ENCODE peak calls at places on chromosomes 7 and 10, in eight cellular contexts. U is heart right ventricle; W is IMR-90; S is astrocyte; K is CD8-positive, alpha-beta T cell; E is heart left ventricle; T is mucosa of descending colon; D is tibial nerve. Q is an unnamed sample.

GRCh38 chr7:83996879-83997278 is 197.7 kb downstream of the SEMA3A start:
- DNase-seq in U (no peak), W (peak; percentile 31), S (no peak), K (no peak), E (no peak), T (no peak), D (no peak), Q (no peak)

GRCh38 chr7:3461923-3462322 is 160.9 kb downstream of the SDK1 start:
- DNase-seq in U (no peak), W (no peak), S (no peak), K (peak; percentile 72), E (no peak), T (no peak), D (no peak), Q (no peak)

GRCh38 chr10:43042503-43043341 is 34.1 kb upstream of the RET start:
- DNase-seq in U (no peak), W (no peak), S (no peak), K (peak; percentile 40), E (no peak), T (no peak), D (peak; percentile 5), Q (no peak)

GRCh38 chr7:12297709-12298108 is 86.6 kb downstream of the TMEM106B start:
- DNase-seq in U (no peak), W (no peak), S (no peak), K (no peak), E (no peak), T (no peak), D (no peak), Q (no peak)

GRCh38 chr10:85696893-85697292 is 669.7 kb downstream of the GRID1 start:
- DNase-seq in U (no peak), W (no peak), S (no peak), K (no peak), E (no peak), T (no peak), D (no peak), Q (no peak)

GRCh38 chr10:45433716-45434469 is 59.9 kb downstream of the ALOX5 start:
- DNase-seq in U (no peak), W (no peak), S (no peak), K (peak; percentile 49), E (no peak), T (no peak), D (no peak), Q (no peak)

GRCh38 chr7:90111-91063 is 102.0 kb upstream of the FAM20C start:
- DNase-seq in U (no peak), W (peak; percentile 83), S (peak; percentile 49), K (no peak), E (no peak), T (no peak), D (no peak), Q (no peak)

GRCh38 chr7:152624218-152624617 is 51.7 kb downstream of the XRCC2 start:
- DNase-seq in U (no peak), W (no peak), S (no peak), K (no peak), E (no peak), T (no peak), D (no peak), Q (no peak)

GRCh38 chr7:4856336-4857056 is 5.3 kb downstream of the PAPOLB start:
- DNase-seq in U (no peak), W (no peak), S (no peak), K (no peak), E (no peak), T (no peak), D (no peak), Q (no peak)

GRCh38 chr10:12954866-12955265 is 46.6 kb downstream of the CCDC3 start:
- DNase-seq in U (no peak), W (no peak), S (no peak), K (no peak), E (no peak), T (no peak), D (no peak), Q (no peak)

GRCh38 chr7:30268666-30269065 is 15.7 kb upstream of the ZNRF2 start:
- DNase-seq in U (no peak), W (no peak), S (no peak), K (no peak), E (no peak), T (no peak), D (no peak), Q (no peak)

GRCh38 chr10:113872139-113873030 is 17.9 kb downstream of the NHLRC2 start:
- DNase-seq in U (no peak), W (no peak), S (no peak), K (no peak), E (no peak), T (no peak), D (no peak), Q (no peak)

GRCh38 chr7:101121996-101122932 is 4.6 kb upstream of the SERPINE1 start:
- DNase-seq in U (peak; percentile 87), W (peak; percentile 99), S (peak; percentile 99), K (no peak), E (peak; percentile 92), T (peak; percentile 54), D (peak; percentile 46), Q (peak; percentile 94)

GRCh38 chr10:37619336-37619735 is 238.1 kb downstream of the ZNF248 start:
- DNase-seq in U (no peak), W (no peak), S (no peak), K (no peak), E (no peak), T (no peak), D (no peak), Q (peak; percentile 89)

DNA sequence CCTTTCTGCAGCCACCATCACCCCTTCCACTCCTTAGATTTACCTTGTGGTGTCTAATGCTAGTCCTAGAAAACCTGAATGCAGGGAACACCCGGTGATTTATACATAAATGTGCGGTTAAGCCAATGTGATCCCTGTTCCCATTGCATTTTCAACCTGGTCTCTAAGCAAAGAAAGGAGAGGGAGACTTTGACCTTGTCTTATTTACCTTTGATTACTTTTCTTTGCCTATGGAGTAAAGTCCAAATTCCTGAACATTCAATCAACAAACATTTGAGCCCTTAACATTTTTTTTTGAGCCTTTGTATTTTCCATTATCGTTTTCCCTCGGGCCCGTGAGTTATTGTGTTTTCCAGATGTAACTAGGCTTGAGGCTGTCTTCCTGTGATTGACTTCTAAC is 233.9 kb downstream of the ZNF248 start:
- DNase-seq in U (no peak), W (no peak), S (no peak), K (no peak), E (no peak), T (no peak), D (no peak), Q (no peak)
- H3K9me3 ChIP-seq in U (peaks cover 29% of the 10 kb centered on the region), W (peaks cover 8% of the 10 kb centered on the region), S (peaks cover 8% of the 10 kb centered on the region), K (no peaks in the 10 kb centered on the region), E (no peaks in the 10 kb centered on the region), T (peaks cover 57% of the 10 kb centered on the region), D (no peaks in the 10 kb centered on the region), Q (no peaks in the 10 kb centered on the region)

GRCh38 chr10:93456480-93456879 is 25.7 kb downstream of the MYOF start:
- DNase-seq in U (no peak), W (peak; percentile 36), S (no peak), K (no peak), E (no peak), T (no peak), D (no peak), Q (no peak)

GRCh38 chr10:93451244-93451947 is 30.7 kb downstream of the MYOF start:
- DNase-seq in U (no peak), W (no peak), S (no peak), K (no peak), E (no peak), T (no peak), D (no peak), Q (no peak)

GRCh38 chr10:93452143-93452542 is 30.0 kb downstream of the MYOF start:
- DNase-seq in U (no peak), W (no peak), S (no peak), K (no peak), E (no peak), T (no peak), D (no peak), Q (no peak)

GRCh38 chr10:93457511-93457910 is 24.6 kb downstream of the MYOF start:
- DNase-seq in U (no peak), W (no peak), S (no peak), K (no peak), E (no peak), T (no peak), D (no peak), Q (no peak)

GRCh38 chr10:93454146-93454545 is 28.0 kb downstream of the MYOF start:
- DNase-seq in U (no peak), W (no peak), S (no peak), K (no peak), E (no peak), T (no peak), D (no peak), Q (no peak)
- H3K36me3 ChIP-seq in U (no peaks in the 10 kb centered on the region), W (peaks cover 39% of the 10 kb centered on the region), S (peaks cover 46% of the 10 kb centered on the region), K (no peaks in the 10 kb centered on the region), E (no peaks in the 10 kb centered on the region), T (no peaks in the 10 kb centered on the region), D (peaks cover 32% of the 10 kb centered on the region), Q (peaks cover 75% of the 10 kb centered on the region)

GRCh38 chr7:157482011-157482410 is 145.2 kb downstream of the DNAJB6 start:
- DNase-seq in U (no peak), W (no peak), S (no peak), K (no peak), E (no peak), T (no peak), D (no peak), Q (no peak)
- H3K9me3 ChIP-seq in U (no peaks in the 10 kb centered on the region), W (peaks cover 22% of the 10 kb centered on the region), S (peaks cover 8% of the 10 kb centered on the region), K (no peaks in the 10 kb centered on the region), E (no peaks in the 10 kb centered on the region), T (no peaks in the 10 kb centered on the region), D (no peaks in the 10 kb centered on the region), Q (no peaks in the 10 kb centered on the region)

GRCh38 chr10:71828702-71829101 is 22.3 kb downstream of the PSAP start:
- DNase-seq in U (no peak), W (no peak), S (no peak), K (no peak), E (peak; percentile 20), T (no peak), D (no peak), Q (no peak)
- H3K36me3 ChIP-seq in U (peaks cover 6% of the 10 kb centered on the region), W (peaks cover 62% of the 10 kb centered on the region), S (peaks cover 62% of the 10 kb centered on the region), K (peaks cover 54% of the 10 kb centered on the region), E (peaks cover 42% of the 10 kb centered on the region), T (no peaks in the 10 kb centered on the region), D (peaks cover 95% of the 10 kb centered on the region), Q (peaks cover 87% of the 10 kb centered on the region)

DNA sequence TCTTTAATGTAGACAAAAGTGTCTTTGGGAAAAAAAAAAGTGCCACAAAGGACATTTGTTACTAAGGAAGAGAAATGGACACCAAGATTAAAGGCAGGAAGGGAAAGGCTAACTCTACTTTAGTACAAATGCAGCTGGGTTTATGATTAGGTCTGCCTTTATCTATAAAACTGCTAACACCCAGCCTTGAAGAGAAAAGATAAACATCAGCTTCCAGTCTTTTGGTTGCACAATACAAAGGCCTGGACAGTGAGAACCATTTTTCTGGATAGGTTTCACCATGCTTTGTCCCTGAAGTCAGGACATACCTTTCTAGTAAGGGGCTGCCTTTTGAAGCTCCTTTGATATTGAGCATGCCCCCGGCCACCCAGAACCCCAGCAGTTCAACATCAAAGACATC is 45.1 kb downstream of the ZNF248 start:
- DNase-seq in U (no peak), W (no peak), S (no peak), K (no peak), E (no peak), T (no peak), D (no peak), Q (no peak)
- H3K9me3 ChIP-seq in U (peaks cover 85% of the 10 kb centered on the region), W (peaks cover 8% of the 10 kb centered on the region), S (peaks cover 7% of the 10 kb centered on the region), K (peaks cover 5% of the 10 kb centered on the region), E (peaks cover 16% of the 10 kb centered on the region), T (peaks cover 71% of the 10 kb centered on the region), D (no peaks in the 10 kb centered on the region), Q (peaks cover 10% of the 10 kb centered on the region)

Q was measured in MG63.